ENCODE peak calls at places on chromosomes 6 and 20, in four cellular contexts. C is A172, U is left colon, K is astrocyte of the hippocampus. G is an unnamed sample.

GRCh38 chr6:120378582-120379220 is 955.6 kb downstream of the TBC1D32 start:
- DNase-seq in C (peak; percentile 48), U (no peak), K (peak; percentile 38), G (no peak)

GRCh38 chr6:64411226-64411625 is 775.6 kb downstream of the PHF3 start:
- DNase-seq in C (no peak), U (no peak), K (peak; percentile 1), G (peak; percentile 4)

GRCh38 chr6:122833229-122833556 is 44.1 kb downstream of the SMPDL3A start:
- DNase-seq in C (no peak), U (no peak), K (peak; percentile 55), G (no peak)

GRCh38 chr20:24906806-24907205 is 42.3 kb upstream of the CST7 start:
- DNase-seq in C (no peak), U (no peak), K (no peak), G (no peak)

GRCh38 chr6:95233879-95234278 is 343.5 kb upstream of the MANEA start:
- DNase-seq in C (no peak), U (no peak), K (no peak), G (no peak)

GRCh38 chr6:47789553-47789952 is 7.7 kb downstream of the OPN5 start:
- DNase-seq in C (no peak), U (no peak), K (no peak), G (no peak)

GRCh38 chr6:148407372-148407771 is 64.7 kb downstream of the SASH1 start:
- DNase-seq in C (peak; percentile 95), U (no peak), K (peak; percentile 85), G (peak; percentile 87)

GRCh38 chr20:33635341-33635740 is 26.8 kb upstream of the C20orf144 start:
- DNase-seq in C (no peak), U (no peak), K (no peak), G (no peak)

GRCh38 chr20:24773168-24773567 is 175.9 kb upstream of the CST7 start:
- DNase-seq in C (peak; percentile 56), U (no peak), K (peak; percentile 65), G (no peak)

GRCh38 chr20:5770987-5771318 is 20.8 kb downstream of the SHLD1 start:
- DNase-seq in C (no peak), U (no peak), K (no peak), G (no peak)

GRCh38 chr6:123873974-123874373 is 70.3 kb downstream of the NKAIN2 start:
- DNase-seq in C (no peak), U (no peak), K (no peak), G (no peak)

GRCh38 chr20:14232650-14233049 is 104.8 kb downstream of the FLRT3 start:
- DNase-seq in C (no peak), U (no peak), K (no peak), G (no peak)

G was measured in NCI-H226.